ENCODE peak calls at places on chromosomes 11 and 22, in six cellular contexts. O is fibroblast of pulmonary artery, H is endothelial cell, L is sigmoid colon, F is cardiac muscle cell, C is AG10803. M is an unnamed sample.

GRCh38 chr11:65366340-65366773 is 11.8 kb downstream of the TIGD3 start:
- DNase-seq in L (no peak), F (peak), O (peak), H (no peak), C (peak), M (peak)

GRCh38 chr11:32905028-32905667 is 12.5 kb downstream of the QSER1 start:
- DNase-seq in F (peak), H (no peak), L (no peak), C (peak), O (no peak), M (no peak)

GRCh38 chr22:30386608-30386959 is 627 bp downstream of the RNF215 start:
- DNase-seq in O (no peak), C (no peak), F (no peak), H (no peak), L (peak), M (no peak)

GRCh38 chr22:32103648-32104326 is 55.3 kb downstream of the C22orf42 start:
- DNase-seq in C (peak), H (no peak), L (no peak), F (peak), O (peak), M (no peak)

GRCh38 chr22:40484906-40485660 is 114.7 kb downstream of the SGSM3 start:
- DNase-seq in F (peak), C (peak), L (no peak), H (no peak), O (peak), M (no peak)

GRCh38 chr11:68735626-68736025 is 15.7 kb downstream of the TESMIN start:
- DNase-seq in L (no peak), O (no peak), F (no peak), C (no peak), H (no peak), M (no peak)

GRCh38 chr22:17451251-17451765 is 82.0 kb downstream of the CECR2 start:
- DNase-seq in L (no peak), C (no peak), H (no peak), F (no peak), O (no peak), M (no peak)

GRCh38 chr11:120828847-120829246 is 195.1 kb upstream of the TBCEL start:
- DNase-seq in H (no peak), F (no peak), L (no peak), O (no peak), C (no peak), M (no peak)

GRCh38 chr11:126479178-126479930 is 123.9 kb downstream of the ST3GAL4 start:
- DNase-seq in C (no peak), H (no peak), L (no peak), O (no peak), F (no peak), M (no peak)

GRCh38 chr22:38865201-38866023 is 6.6 kb downstream of the CBX6 start:
- DNase-seq in O (no peak), H (no peak), L (peak), F (no peak), C (no peak), M (no peak)

GRCh38 chr11:117670443-117670842 is 126.6 kb downstream of the DSCAML1 start:
- DNase-seq in F (no peak), C (no peak), O (no peak), L (no peak), H (no peak), M (no peak)

GRCh38 chr22:47173535-47174021 is 411.1 kb downstream of the TBC1D22A start:
- DNase-seq in O (no peak), C (no peak), H (no peak), F (no peak), L (peak), M (no peak)

GRCh38 chr11:66316849-66317251 is at the start of gene CD248:
- DNase-seq in O (peak), F (peak), C (peak), L (peak), H (peak), M (no peak)

DNA sequence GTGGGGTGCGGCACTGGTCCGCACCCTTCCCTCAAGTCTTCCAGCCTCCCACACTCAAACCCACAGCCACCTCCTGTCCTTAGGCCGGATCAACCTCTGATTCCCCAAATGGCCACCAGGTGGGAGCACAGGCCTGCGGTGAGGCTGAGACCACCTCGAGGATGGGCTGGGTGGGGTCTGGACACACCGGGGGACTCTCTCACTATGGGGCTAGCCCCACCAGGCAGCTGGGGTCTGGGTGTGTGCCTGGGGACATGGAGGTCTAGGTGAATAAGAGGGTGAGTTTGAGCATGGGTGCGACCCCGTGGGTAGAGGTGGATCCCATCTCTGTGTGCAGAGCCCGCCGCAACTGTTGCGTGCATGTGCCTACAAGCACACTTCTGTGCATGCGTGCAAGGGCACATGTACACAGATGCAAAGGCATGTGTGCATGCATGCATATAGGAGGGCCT is 32.6 kb downstream of the MYO18B start:
- DNase-seq in F (no peak), H (peak), C (no peak), L (no peak), O (no peak), M (peak)
- TF ChIP-seq CTCF in F (peak), H (peak), C (peak), L (no peak), O (peak), M (peak)

DNA sequence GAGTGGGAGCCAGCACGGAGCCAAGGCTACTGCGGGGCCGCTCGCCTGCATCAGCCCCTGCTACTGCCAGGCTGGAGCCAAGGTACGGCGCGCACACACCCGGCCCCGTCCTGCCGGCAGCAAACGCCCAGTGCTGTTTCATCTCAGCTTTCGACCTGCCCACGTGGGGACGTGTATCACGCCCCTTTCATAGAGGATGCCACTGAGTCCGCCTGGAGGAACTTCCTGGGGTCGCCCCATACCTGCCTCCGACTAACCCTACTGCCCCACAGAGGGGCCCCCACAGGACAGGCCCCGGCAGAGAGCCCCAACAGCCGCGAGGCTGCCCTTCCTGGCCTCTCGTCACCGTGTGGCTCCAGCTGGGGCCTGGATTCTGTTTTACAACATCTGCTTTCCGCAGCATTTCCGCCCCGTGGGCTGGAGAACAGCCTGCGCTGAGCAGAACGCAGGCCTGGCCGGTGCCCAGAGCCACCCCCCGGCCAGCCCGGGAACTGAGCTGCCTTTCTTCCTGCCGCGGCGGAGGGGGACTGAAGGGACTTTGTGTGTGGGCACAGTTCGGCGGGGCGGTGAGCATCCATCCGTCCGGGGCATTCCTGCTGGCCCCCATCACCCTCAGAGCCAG is 22.9 kb upstream of the ARHGAP8 start:
- DNase-seq in O (peak), L (peak), C (peak), F (peak), H (no peak), M (no peak)
- TF ChIP-seq CTCF in O (peak), L (no peak), C (peak), F (peak), H (no peak), M (no peak)

GRCh38 chr11:93236741-93237675 is 39.2 kb upstream of the SLC36A4 start:
- DNase-seq in C (peak), L (no peak), F (peak), O (peak), H (peak), M (peak)
- TF ChIP-seq CTCF in C (peak), L (no peak), F (peak), O (peak), H (no peak), M (peak)

DNA sequence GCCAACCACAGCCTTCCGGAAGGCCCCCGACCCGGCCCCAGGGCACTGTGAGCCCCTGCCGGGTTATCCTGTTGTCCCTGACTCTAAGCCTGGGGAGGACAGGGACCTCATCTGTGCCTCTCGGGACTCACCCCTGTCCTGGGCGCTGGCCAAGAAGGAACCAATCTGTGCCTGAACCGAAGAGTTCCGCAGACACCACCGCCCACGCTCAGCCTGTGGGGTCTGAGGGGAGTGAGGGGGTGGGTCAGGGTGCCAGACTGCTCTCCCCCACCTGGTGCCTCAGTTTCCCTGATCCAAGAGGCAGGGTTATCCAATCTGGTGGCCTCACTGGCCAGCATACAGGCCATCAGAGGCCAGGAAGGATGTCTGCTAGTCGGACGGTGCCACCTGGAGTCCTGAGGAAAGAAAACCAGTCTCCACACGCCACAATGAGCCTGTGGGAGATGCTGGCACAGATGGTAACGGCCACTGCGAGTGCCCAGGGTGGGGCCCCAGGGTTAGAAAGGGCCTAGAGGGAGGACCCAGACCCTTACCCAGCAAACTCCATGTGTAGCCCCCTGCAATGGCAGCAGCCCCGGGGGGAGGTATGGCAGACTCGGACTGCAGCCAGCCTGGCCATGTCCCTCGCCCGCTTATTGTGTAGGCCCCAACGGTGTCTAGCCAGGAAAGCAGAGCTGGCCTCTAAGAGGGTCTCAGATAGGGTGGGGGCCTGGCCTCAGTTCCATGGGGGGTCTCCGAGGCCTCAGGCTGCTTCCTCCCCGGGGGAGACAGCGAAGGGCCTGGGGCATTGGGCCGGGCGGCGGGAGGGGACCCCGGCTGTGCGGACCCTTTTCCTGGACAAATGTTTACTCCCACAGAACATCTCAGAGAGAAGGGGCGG is 827 bp upstream of the TNNT3 start:
- DNase-seq in F (no peak), C (no peak), L (no peak), O (no peak), H (no peak), M (no peak)
- TF ChIP-seq CTCF in F (no peak), C (no peak), L (no peak), O (no peak), H (no peak), M (no peak)

DNA sequence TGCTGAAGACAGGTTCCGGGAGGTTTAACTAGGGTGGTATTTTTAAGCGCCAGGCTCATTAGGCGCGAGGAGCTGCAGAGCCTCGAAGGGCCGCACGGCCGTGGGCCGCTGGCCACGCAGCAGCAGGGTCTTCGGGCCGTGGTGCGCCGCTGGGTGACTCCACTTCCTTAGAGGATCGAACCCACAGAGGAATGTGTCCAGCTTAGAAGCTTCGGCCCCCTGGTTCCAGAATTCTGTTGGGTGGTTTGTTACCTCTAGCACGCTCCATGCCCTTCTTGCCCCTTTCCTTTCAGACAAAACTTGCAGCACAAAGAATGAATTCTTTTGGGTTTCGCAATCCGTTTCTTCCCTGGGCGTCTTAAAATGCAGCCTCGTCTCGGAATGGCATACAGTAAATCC is 773 bp upstream of the PATL1 start:
- DNase-seq in F (peak), C (peak), L (peak), H (peak), O (peak), M (peak)
- TF ChIP-seq CTCF in F (no peak), C (no peak), L (no peak), H (no peak), O (no peak), M (no peak)

DNA sequence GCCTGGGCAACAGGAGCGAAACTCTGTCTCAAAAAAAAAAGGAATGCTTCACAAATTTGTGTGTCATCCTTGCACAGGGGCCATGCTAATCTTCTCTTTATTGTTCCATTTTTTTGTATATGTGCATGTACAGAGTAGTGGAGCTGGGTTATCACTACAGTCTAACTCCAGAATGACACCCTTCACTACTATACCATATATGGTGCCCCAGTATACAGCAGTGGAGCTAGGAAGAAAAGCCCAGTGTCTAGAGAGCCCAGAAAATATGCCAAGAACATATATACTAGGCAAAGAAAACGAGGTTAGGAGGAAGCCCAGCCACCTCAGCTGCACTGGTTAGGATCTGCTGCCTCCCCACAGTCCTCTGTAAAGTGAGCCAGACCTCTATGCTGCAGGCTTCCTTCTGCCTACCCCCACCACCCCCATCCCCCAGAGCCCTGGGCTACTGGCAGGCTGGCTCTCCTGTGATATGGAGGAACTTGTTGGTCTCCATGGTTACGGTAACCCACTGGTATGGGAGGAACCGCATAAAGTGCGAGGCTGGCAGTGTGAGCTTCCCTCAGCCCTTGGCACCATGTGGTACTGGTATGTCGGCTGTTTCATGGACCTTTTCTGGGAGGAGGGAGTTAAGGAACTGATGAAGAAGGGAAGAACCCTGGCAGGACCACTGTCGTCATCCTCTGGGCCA is 34.3 kb downstream of the RCOR2 start:
- DNase-seq in C (no peak), O (no peak), H (no peak), F (no peak), L (no peak), M (no peak)
- TF ChIP-seq CTCF in C (no peak), O (no peak), H (no peak), F (no peak), L (no peak), M (no peak)

M was measured in Calu3.